ENCODE peak calls at places on chromosomes 3 and 15, in five cellular contexts. U is choroid plexus epithelial cell; G is neural progenitor cell; Z is fibroblast of the aortic adventitia; K is stimulated activated CD4-positive, alpha-beta T cell treated with anti-CD3 and anti-CD28 coated beads, Interleukin-12 subunit alpha, Interleukin-12 subunit beta, amount 100 ng/mL, for 4 hours. L is an unnamed sample.

GRCh38 chr15:28977377-28978010 is 91.7 kb downstream of the APBA2 start:
- DNase-seq in U (peak), Z (peak), G (peak), K (no peak), L (no peak)

GRCh38 chr3:81674690-81675089 is 86.8 kb downstream of the GBE1 start:
- DNase-seq in U (no peak), Z (no peak), G (no peak), K (no peak), L (no peak)

GRCh38 chr3:190877925-190878324 is 15.4 kb upstream of the GMNC start:
- DNase-seq in G (no peak), Z (no peak), U (no peak), K (no peak), L (no peak)

GRCh38 chr3:46674031-46674592 is 19.4 kb downstream of the ALS2CL start:
- DNase-seq in G (no peak), Z (no peak), U (no peak), K (no peak), L (no peak)

GRCh38 chr3:187955076-187955952 is 198.6 kb upstream of the LPP start:
- DNase-seq in G (no peak), K (no peak), Z (peak), U (peak), L (no peak)

GRCh38 chr3:168865022-168865551 is 769.4 kb upstream of the GOLIM4 start:
- DNase-seq in K (no peak), U (peak), Z (peak), G (peak), L (no peak)

GRCh38 chr3:194877311-194878119 is 191.8 kb downstream of the FAM43A start:
- DNase-seq in G (no peak), U (no peak), K (no peak), Z (peak), L (no peak)

GRCh38 chr3:45838466-45838865 is 3.5 kb downstream of the LZTFL1 start:
- DNase-seq in G (no peak), U (no peak), K (no peak), Z (no peak), L (no peak)

GRCh38 chr15:72866086-72866646 is 82.6 kb upstream of the ADPGK start:
- DNase-seq in U (no peak), G (no peak), Z (no peak), K (no peak), L (no peak)

GRCh38 chr15:65184305-65184943 is 718 bp downstream of the CLPX start:
- DNase-seq in Z (peak), G (peak), U (peak), K (peak), L (no peak)

GRCh38 chr3:11757441-11757875 is 89.2 kb downstream of the TAMM41 start:
- DNase-seq in U (peak), K (no peak), Z (peak), G (no peak), L (no peak)

GRCh38 chr3:184908859-184909258 is 96.9 kb downstream of the VPS8 start:
- DNase-seq in K (no peak), U (no peak), Z (no peak), G (peak), L (no peak)

GRCh38 chr3:4730734-4731133 is 237.6 kb downstream of the ITPR1 start:
- DNase-seq in U (no peak), Z (no peak), G (no peak), K (no peak), L (no peak)

GRCh38 chr3:134795776-134796312 is 784 bp downstream of the EPHB1 start:
- DNase-seq in K (no peak), G (peak), U (peak), Z (peak), L (no peak)

GRCh38 chr3:172524611-172525010 is 1.4 kb upstream of the TNFSF10 start:
- DNase-seq in K (no peak), G (no peak), U (peak), Z (peak), L (no peak)

GRCh38 chr15:31261266-31262142 is 65.1 kb upstream of the KLF13 start:
- DNase-seq in U (no peak), K (no peak), Z (no peak), G (no peak), L (no peak)

GRCh38 chr3:126746395-126747177 is 42.5 kb downstream of the CHCHD6 start:
- DNase-seq in K (no peak), U (peak), Z (peak), G (no peak), L (no peak)

GRCh38 chr3:136584728-136585127 is 167.4 kb downstream of the STAG1 start:
- DNase-seq in Z (peak), G (no peak), U (peak), K (no peak), L (no peak)

GRCh38 chr3:151974067-151974466 is 100.6 kb downstream of the SUCNR1 start:
- DNase-seq in G (peak), Z (peak), K (no peak), U (peak), L (no peak)

GRCh38 chr3:8529738-8530525 is 28.3 kb downstream of the LMCD1 start:
- DNase-seq in G (peak), K (no peak), Z (peak), U (no peak), L (no peak)

GRCh38 chr3:28901029-28901428 is 379.8 kb upstream of the RBMS3 start:
- DNase-seq in K (no peak), G (no peak), U (peak), Z (peak), L (no peak)

GRCh38 chr3:93924491-93924890 is 49.2 kb downstream of the PROS1 start:
- DNase-seq in K (no peak), U (no peak), G (no peak), Z (no peak), L (no peak)

GRCh38 chr3:52126500-52126899 is 27.7 kb downstream of the POC1A start:
- DNase-seq in U (no peak), K (no peak), G (no peak), Z (no peak), L (no peak)

GRCh38 chr15:75688278-75688557 is 24.4 kb downstream of the CSPG4 start:
- DNase-seq in G (no peak), K (no peak), U (no peak), Z (no peak), L (no peak)

GRCh38 chr15:87489902-87490301 is 766.6 kb downstream of the NTRK3 start:
- DNase-seq in Z (no peak), G (peak), U (no peak), K (no peak), L (no peak)

GRCh38 chr15:63157891-63158431 is 684 bp upstream of the RPS27L start:
- DNase-seq in Z (peak), G (peak), U (peak), K (no peak), L (no peak)

GRCh38 chr3:69607466-69608035 is 131.7 kb upstream of the MITF start:
- DNase-seq in G (no peak), Z (no peak), K (no peak), U (no peak), L (no peak)

GRCh38 chr3:194269610-194270145 is 81.5 kb downstream of the CPN2 start:
- DNase-seq in G (peak), Z (peak), K (no peak), U (peak), L (no peak)

GRCh38 chr15:65791335-65792129 is 561 bp downstream of the DENND4A start:
- DNase-seq in G (peak), Z (peak), U (peak), K (peak), L (peak)

GRCh38 chr3:99108508-99108907 is 207.0 kb upstream of the DCBLD2 start:
- DNase-seq in K (no peak), U (peak), G (no peak), Z (peak), L (no peak)

GRCh38 chr3:312170-312569 is 115.6 kb downstream of the CHL1 start:
- DNase-seq in K (no peak), U (no peak), Z (no peak), G (no peak), L (no peak)

GRCh38 chr15:100298257-100298656 is 43.5 kb downstream of the ADAMTS17 start:
- DNase-seq in Z (no peak), U (no peak), K (no peak), G (no peak), L (no peak)

GRCh38 chr3:138875754-138876664 is 41.3 kb upstream of the PIK3CB start:
- DNase-seq in G (no peak), K (no peak), U (peak), Z (peak), L (no peak)

GRCh38 chr3:134663646-134664456 is 13.0 kb upstream of the KY start:
- DNase-seq in U (no peak), Z (peak), G (no peak), K (no peak), L (no peak)

GRCh38 chr3:13158441-13158840 is 85.2 kb upstream of the IQSEC1 start:
- DNase-seq in G (no peak), U (no peak), Z (no peak), K (no peak), L (no peak)

GRCh38 chr3:142027713-142028112 is 121.6 kb downstream of the TFDP2 start:
- DNase-seq in U (peak), Z (peak), G (peak), K (no peak), L (no peak)